ENCODE peak calls at places on chromosomes 12 and 14, in ten cellular contexts. One of them, this sample, is unnamed. For H3K4me1, the result is how much of the 10 kb centered on the place peaks cover.

GRCh38 chr12:123442774-123443173 is 6.3 kb upstream of the RILPL2 start:
- DNase-seq in psoas muscle: no peak
- DNase-seq in transverse colon: no peak
- DNase-seq in uterus: no peak
- DNase-seq in heart left ventricle: no peak
- DNase-seq in CD4-positive, CD25-positive, alpha-beta regulatory T cell: no peak
- DNase-seq in stomach: no peak
- DNase-seq in lower lobe of right lung: no peak
- DNase-seq in ovary: no peak
- DNase-seq in IMR-90: no peak
- DNase-seq in this sample: no peak

GRCh38 chr12:101862245-101862644 is 15.1 kb upstream of the DRAM1 start:
- DNase-seq in psoas muscle: no peak
- DNase-seq in transverse colon: no peak
- DNase-seq in uterus: no peak
- DNase-seq in heart left ventricle: no peak
- DNase-seq in CD4-positive, CD25-positive, alpha-beta regulatory T cell: no peak
- DNase-seq in stomach: no peak
- DNase-seq in lower lobe of right lung: no peak
- DNase-seq in ovary: no peak
- DNase-seq in IMR-90: no peak
- DNase-seq in this sample: no peak

GRCh38 chr14:75991753-75992152 is 6.2 kb downstream of the IFT43 start:
- DNase-seq in psoas muscle: no peak
- DNase-seq in transverse colon: no peak
- DNase-seq in uterus: no peak
- DNase-seq in heart left ventricle: no peak
- DNase-seq in CD4-positive, CD25-positive, alpha-beta regulatory T cell: no peak
- DNase-seq in stomach: no peak
- DNase-seq in lower lobe of right lung: no peak
- DNase-seq in ovary: no peak
- DNase-seq in IMR-90: peak
- DNase-seq in this sample: no peak

GRCh38 chr12:107807471-107808150 is 33.1 kb downstream of the ASCL4 start:
- DNase-seq in psoas muscle: no peak
- DNase-seq in transverse colon: no peak
- DNase-seq in uterus: no peak
- DNase-seq in heart left ventricle: no peak
- DNase-seq in CD4-positive, CD25-positive, alpha-beta regulatory T cell: no peak
- DNase-seq in stomach: no peak
- DNase-seq in lower lobe of right lung: no peak
- DNase-seq in ovary: no peak
- DNase-seq in IMR-90: no peak
- DNase-seq in this sample: no peak

GRCh38 chr12:90999946-91000345 is 4.8 kb downstream of the EPYC start:
- DNase-seq in psoas muscle: no peak
- DNase-seq in transverse colon: no peak
- DNase-seq in uterus: no peak
- DNase-seq in heart left ventricle: no peak
- DNase-seq in CD4-positive, CD25-positive, alpha-beta regulatory T cell: no peak
- DNase-seq in stomach: no peak
- DNase-seq in lower lobe of right lung: no peak
- DNase-seq in ovary: no peak
- DNase-seq in IMR-90: peak
- DNase-seq in this sample: no peak

GRCh38 chr14:55938249-55938791 is 179.9 kb upstream of the PELI2 start:
- DNase-seq in psoas muscle: peak
- DNase-seq in transverse colon: peak
- DNase-seq in uterus: no peak
- DNase-seq in heart left ventricle: peak
- DNase-seq in CD4-positive, CD25-positive, alpha-beta regulatory T cell: no peak
- DNase-seq in stomach: peak
- DNase-seq in lower lobe of right lung: no peak
- DNase-seq in ovary: no peak
- DNase-seq in IMR-90: peak
- DNase-seq in this sample: no peak

GRCh38 chr12:114835031-114835430 is 151.1 kb upstream of the TBX3 start:
- DNase-seq in psoas muscle: no peak
- DNase-seq in transverse colon: no peak
- DNase-seq in uterus: no peak
- DNase-seq in heart left ventricle: no peak
- DNase-seq in CD4-positive, CD25-positive, alpha-beta regulatory T cell: no peak
- DNase-seq in stomach: no peak
- DNase-seq in lower lobe of right lung: no peak
- DNase-seq in ovary: no peak
- DNase-seq in IMR-90: peak
- DNase-seq in this sample: no peak

GRCh38 chr14:94681300-94682060 is 69.3 kb downstream of the SERPINA3 start:
- DNase-seq in psoas muscle: no peak
- DNase-seq in transverse colon: peak
- DNase-seq in uterus: no peak
- DNase-seq in heart left ventricle: no peak
- DNase-seq in CD4-positive, CD25-positive, alpha-beta regulatory T cell: peak
- DNase-seq in stomach: peak
- DNase-seq in lower lobe of right lung: no peak
- DNase-seq in ovary: no peak
- DNase-seq in IMR-90: peak
- DNase-seq in this sample: peak

GRCh38 chr14:54691525-54692260 is 124.8 kb downstream of the SAMD4A start:
- DNase-seq in psoas muscle: peak
- DNase-seq in transverse colon: peak
- DNase-seq in uterus: peak
- DNase-seq in heart left ventricle: peak
- DNase-seq in CD4-positive, CD25-positive, alpha-beta regulatory T cell: peak
- DNase-seq in stomach: peak
- DNase-seq in lower lobe of right lung: peak
- DNase-seq in ovary: peak
- DNase-seq in IMR-90: peak
- DNase-seq in this sample: peak

GRCh38 chr14:98101323-98101722 is 1170.7 kb downstream of the BCL11B start:
- DNase-seq in psoas muscle: no peak
- DNase-seq in transverse colon: no peak
- DNase-seq in uterus: no peak
- DNase-seq in heart left ventricle: no peak
- DNase-seq in CD4-positive, CD25-positive, alpha-beta regulatory T cell: no peak
- DNase-seq in stomach: no peak
- DNase-seq in lower lobe of right lung: no peak
- DNase-seq in ovary: no peak
- DNase-seq in IMR-90: no peak
- DNase-seq in this sample: no peak

GRCh38 chr14:102185360-102185759 is 45.7 kb downstream of the WDR20 start:
- DNase-seq in psoas muscle: no peak
- DNase-seq in transverse colon: no peak
- DNase-seq in uterus: no peak
- DNase-seq in heart left ventricle: no peak
- DNase-seq in CD4-positive, CD25-positive, alpha-beta regulatory T cell: no peak
- DNase-seq in stomach: peak
- DNase-seq in lower lobe of right lung: no peak
- DNase-seq in ovary: no peak
- DNase-seq in IMR-90: no peak
- DNase-seq in this sample: no peak

GRCh38 chr12:52724384-52724783 is 21.1 kb upstream of the KRT77 start:
- DNase-seq in psoas muscle: no peak
- DNase-seq in transverse colon: no peak
- DNase-seq in uterus: no peak
- DNase-seq in heart left ventricle: no peak
- DNase-seq in CD4-positive, CD25-positive, alpha-beta regulatory T cell: no peak
- DNase-seq in stomach: no peak
- DNase-seq in lower lobe of right lung: no peak
- DNase-seq in ovary: no peak
- DNase-seq in IMR-90: no peak
- DNase-seq in this sample: no peak

GRCh38 chr12:109201496-109201885 is 85.1 kb downstream of the ACACB start:
- DNase-seq in psoas muscle: peak
- DNase-seq in transverse colon: no peak
- DNase-seq in uterus: no peak
- DNase-seq in heart left ventricle: no peak
- DNase-seq in CD4-positive, CD25-positive, alpha-beta regulatory T cell: no peak
- DNase-seq in stomach: no peak
- DNase-seq in lower lobe of right lung: no peak
- DNase-seq in ovary: no peak
- DNase-seq in IMR-90: no peak
- DNase-seq in this sample: no peak

GRCh38 chr12:111248981-111249380 is 119.9 kb downstream of the PHETA1 start:
- DNase-seq in psoas muscle: no peak
- DNase-seq in transverse colon: no peak
- DNase-seq in uterus: no peak
- DNase-seq in heart left ventricle: no peak
- DNase-seq in CD4-positive, CD25-positive, alpha-beta regulatory T cell: no peak
- DNase-seq in stomach: no peak
- DNase-seq in lower lobe of right lung: no peak
- DNase-seq in ovary: no peak
- DNase-seq in IMR-90: no peak
- DNase-seq in this sample: no peak

GRCh38 chr12:64675795-64676194 is 65.5 kb downstream of the RASSF3 start:
- DNase-seq in psoas muscle: no peak
- DNase-seq in transverse colon: peak
- DNase-seq in uterus: no peak
- DNase-seq in heart left ventricle: peak
- DNase-seq in CD4-positive, CD25-positive, alpha-beta regulatory T cell: no peak
- DNase-seq in stomach: peak
- DNase-seq in lower lobe of right lung: no peak
- DNase-seq in ovary: no peak
- DNase-seq in IMR-90: no peak
- DNase-seq in this sample: no peak
- H3K4me1 ChIP-seq in psoas muscle: under half
- H3K4me1 ChIP-seq in transverse colon: half or more
- H3K4me1 ChIP-seq in uterus: under half
- H3K4me1 ChIP-seq in heart left ventricle: half or more
- H3K4me1 ChIP-seq in CD4-positive, CD25-positive, alpha-beta regulatory T cell: half or more
- H3K4me1 ChIP-seq in stomach: half or more
- H3K4me1 ChIP-seq in lower lobe of right lung: half or more
- H3K4me1 ChIP-seq in ovary: under half
- H3K4me1 ChIP-seq in IMR-90: under half
- H3K4me1 ChIP-seq in this sample: under half

DNA sequence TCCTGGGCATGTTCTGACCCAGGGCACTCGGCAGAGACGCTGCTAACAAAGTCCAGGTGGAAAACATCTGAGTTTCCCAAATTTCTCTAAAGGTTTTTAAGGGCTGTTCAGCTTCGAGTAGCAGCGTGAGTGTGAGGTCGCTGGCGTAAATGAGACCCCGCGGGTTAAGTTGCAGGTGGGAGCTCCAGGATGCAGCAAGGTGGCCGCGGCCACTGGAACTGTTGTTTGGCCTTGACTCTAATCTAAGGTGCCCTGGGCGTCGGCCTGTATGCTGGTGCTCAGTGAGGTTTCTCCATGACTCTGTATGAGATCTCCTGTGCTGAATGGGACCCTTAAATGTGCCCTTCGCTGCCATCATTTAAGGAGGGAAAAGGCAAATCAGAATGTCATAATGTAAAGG is 50.7 kb downstream of the ELK3 start:
- DNase-seq in psoas muscle: no peak
- DNase-seq in transverse colon: no peak
- DNase-seq in uterus: no peak
- DNase-seq in heart left ventricle: no peak
- DNase-seq in CD4-positive, CD25-positive, alpha-beta regulatory T cell: no peak
- DNase-seq in stomach: no peak
- DNase-seq in lower lobe of right lung: no peak
- DNase-seq in ovary: no peak
- DNase-seq in IMR-90: no peak
- DNase-seq in this sample: no peak
- H3K27ac ChIP-seq in psoas muscle: no peak
- H3K27ac ChIP-seq in transverse colon: no peak
- H3K27ac ChIP-seq in uterus: peak
- H3K27ac ChIP-seq in heart left ventricle: peak
- H3K27ac ChIP-seq in CD4-positive, CD25-positive, alpha-beta regulatory T cell: no peak
- H3K27ac ChIP-seq in stomach: no peak
- H3K27ac ChIP-seq in lower lobe of right lung: no peak
- H3K27ac ChIP-seq in ovary: no peak
- H3K27ac ChIP-seq in IMR-90: no peak
- H3K27ac ChIP-seq in this sample: no peak

GRCh38 chr12:97476255-97476654 is 13.7 kb downstream of the RMST start:
- DNase-seq in psoas muscle: no peak
- DNase-seq in transverse colon: no peak
- DNase-seq in uterus: no peak
- DNase-seq in heart left ventricle: no peak
- DNase-seq in CD4-positive, CD25-positive, alpha-beta regulatory T cell: no peak
- DNase-seq in stomach: no peak
- DNase-seq in lower lobe of right lung: no peak
- DNase-seq in ovary: no peak
- DNase-seq in IMR-90: no peak
- DNase-seq in this sample: no peak

GRCh38 chr12:97471194-97471593 is 8.6 kb downstream of the RMST start:
- DNase-seq in psoas muscle: no peak
- DNase-seq in transverse colon: no peak
- DNase-seq in uterus: no peak
- DNase-seq in heart left ventricle: no peak
- DNase-seq in CD4-positive, CD25-positive, alpha-beta regulatory T cell: no peak
- DNase-seq in stomach: no peak
- DNase-seq in lower lobe of right lung: no peak
- DNase-seq in ovary: no peak
- DNase-seq in IMR-90: no peak
- DNase-seq in this sample: no peak

DNA sequence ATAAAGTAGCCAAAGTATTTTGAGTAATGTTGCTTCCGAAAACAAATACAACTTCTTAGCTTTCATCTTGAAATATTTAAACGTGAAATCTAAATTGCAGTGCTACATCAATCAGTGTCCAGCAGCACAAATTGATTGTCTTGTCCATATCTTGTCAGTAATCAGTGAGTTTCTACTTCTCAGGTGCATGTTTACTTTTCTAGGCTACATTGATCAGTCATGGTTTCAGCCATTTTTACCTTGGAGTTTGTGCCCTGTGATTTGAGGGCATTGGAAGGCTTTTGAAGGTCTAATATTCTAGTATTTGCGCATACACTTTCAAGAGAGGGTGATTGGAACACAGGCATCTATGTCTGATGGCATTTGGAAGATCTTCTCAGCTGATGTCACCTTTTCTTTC is 12.4 kb downstream of the RMST start:
- DNase-seq in psoas muscle: no peak
- DNase-seq in transverse colon: no peak
- DNase-seq in uterus: no peak
- DNase-seq in heart left ventricle: no peak
- DNase-seq in CD4-positive, CD25-positive, alpha-beta regulatory T cell: no peak
- DNase-seq in stomach: no peak
- DNase-seq in lower lobe of right lung: no peak
- DNase-seq in ovary: no peak
- DNase-seq in IMR-90: no peak
- DNase-seq in this sample: no peak
- H3K4me1 ChIP-seq in psoas muscle: under half
- H3K4me1 ChIP-seq in transverse colon: under half
- H3K4me1 ChIP-seq in uterus: under half
- H3K4me1 ChIP-seq in heart left ventricle: under half
- H3K4me1 ChIP-seq in CD4-positive, CD25-positive, alpha-beta regulatory T cell: under half
- H3K4me1 ChIP-seq in stomach: under half
- H3K4me1 ChIP-seq in lower lobe of right lung: under half
- H3K4me1 ChIP-seq in ovary: under half
- H3K4me1 ChIP-seq in IMR-90: under half
- H3K4me1 ChIP-seq in this sample: under half

DNA sequence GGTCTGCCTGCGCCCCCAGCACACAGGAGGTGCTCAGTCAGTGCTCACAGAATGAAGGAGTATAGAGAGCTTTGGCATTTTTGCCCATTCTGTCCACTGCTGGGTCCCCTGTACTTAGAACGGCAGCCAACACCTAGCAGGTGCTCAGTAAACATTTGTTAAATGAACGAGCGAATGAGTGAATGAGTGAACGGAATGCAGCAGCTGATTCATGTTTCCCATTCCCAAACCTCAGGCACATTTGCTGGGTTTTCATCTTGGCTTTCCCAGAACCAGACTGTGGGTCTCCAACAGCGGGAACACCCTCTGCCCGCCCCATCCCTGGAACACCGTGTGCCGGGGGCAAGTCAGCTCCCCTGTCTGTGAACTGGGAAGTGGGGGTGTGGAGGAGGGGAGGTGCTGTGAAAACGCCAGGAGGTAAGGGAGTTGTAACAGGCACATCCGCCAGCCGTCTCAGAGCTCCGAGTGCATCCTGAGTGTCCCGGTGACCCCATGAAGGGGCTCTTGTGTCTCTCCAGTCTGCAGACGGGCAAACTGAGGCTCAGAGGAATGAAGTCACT is 47.3 kb downstream of the SCARB1 start:
- DNase-seq in psoas muscle: no peak
- DNase-seq in transverse colon: no peak
- DNase-seq in uterus: no peak
- DNase-seq in heart left ventricle: no peak
- DNase-seq in CD4-positive, CD25-positive, alpha-beta regulatory T cell: no peak
- DNase-seq in stomach: no peak
- DNase-seq in lower lobe of right lung: no peak
- DNase-seq in ovary: peak
- DNase-seq in IMR-90: no peak
- DNase-seq in this sample: peak
- H3K27ac ChIP-seq in psoas muscle: no peak
- H3K27ac ChIP-seq in transverse colon: no peak
- H3K27ac ChIP-seq in uterus: no peak
- H3K27ac ChIP-seq in heart left ventricle: no peak
- H3K27ac ChIP-seq in CD4-positive, CD25-positive, alpha-beta regulatory T cell: no peak
- H3K27ac ChIP-seq in stomach: no peak
- H3K27ac ChIP-seq in lower lobe of right lung: no peak
- H3K27ac ChIP-seq in ovary: no peak
- H3K27ac ChIP-seq in IMR-90: no peak
- H3K27ac ChIP-seq in this sample: no peak

This sample was measured in testis.